ENCODE peak calls at places on chromosome 3, in eight cellular contexts. One of them, this sample, is unnamed. For H3K9me3, the result is how much of the 10 kb centered on the place peaks cover.

GRCh38 chr3:110069641-110070538 is 732.5 kb upstream of the DPPA4 start:
- DNase-seq in mammary epithelial cell: peak
- DNase-seq in AG04450: peak
- DNase-seq in iPS DF 6.9: no peak
- DNase-seq in heart left ventricle: no peak
- DNase-seq in MM.1S: peak
- DNase-seq in PC-9: no peak
- DNase-seq in naive thymus-derived CD4-positive, alpha-beta T cell: no peak
- DNase-seq in this sample: no peak

GRCh38 chr3:129001817-129002572 is 891 bp downstream of the EFCC1 start:
- DNase-seq in mammary epithelial cell: no peak
- DNase-seq in AG04450: no peak
- DNase-seq in iPS DF 6.9: no peak
- DNase-seq in heart left ventricle: no peak
- DNase-seq in MM.1S: no peak
- DNase-seq in PC-9: no peak
- DNase-seq in naive thymus-derived CD4-positive, alpha-beta T cell: peak
- DNase-seq in this sample: no peak

GRCh38 chr3:54954516-54954915 is 26.7 kb upstream of the LRTM1 start:
- DNase-seq in mammary epithelial cell: no peak
- DNase-seq in AG04450: no peak
- DNase-seq in iPS DF 6.9: peak
- DNase-seq in heart left ventricle: no peak
- DNase-seq in MM.1S: no peak
- DNase-seq in PC-9: peak
- DNase-seq in naive thymus-derived CD4-positive, alpha-beta T cell: no peak
- DNase-seq in this sample: no peak

GRCh38 chr3:143313598-143314188 is 194.1 kb downstream of the CHST2 start:
- DNase-seq in mammary epithelial cell: no peak
- DNase-seq in AG04450: no peak
- DNase-seq in iPS DF 6.9: no peak
- DNase-seq in heart left ventricle: no peak
- DNase-seq in MM.1S: no peak
- DNase-seq in PC-9: no peak
- DNase-seq in naive thymus-derived CD4-positive, alpha-beta T cell: no peak
- DNase-seq in this sample: no peak

GRCh38 chr3:9747267-9747666 is 2.5 kb upstream of the OGG1 start:
- DNase-seq in mammary epithelial cell: no peak
- DNase-seq in AG04450: no peak
- DNase-seq in iPS DF 6.9: no peak
- DNase-seq in heart left ventricle: no peak
- DNase-seq in MM.1S: no peak
- DNase-seq in PC-9: no peak
- DNase-seq in naive thymus-derived CD4-positive, alpha-beta T cell: no peak
- DNase-seq in this sample: no peak

GRCh38 chr3:151003024-151003771 is 30.7 kb upstream of the CLRN1 start:
- DNase-seq in mammary epithelial cell: peak
- DNase-seq in AG04450: no peak
- DNase-seq in iPS DF 6.9: no peak
- DNase-seq in heart left ventricle: no peak
- DNase-seq in MM.1S: no peak
- DNase-seq in PC-9: no peak
- DNase-seq in naive thymus-derived CD4-positive, alpha-beta T cell: no peak
- DNase-seq in this sample: peak

GRCh38 chr3:97613139-97613538 is 151.4 kb upstream of the ARL6 start:
- DNase-seq in mammary epithelial cell: no peak
- DNase-seq in AG04450: no peak
- DNase-seq in iPS DF 6.9: no peak
- DNase-seq in heart left ventricle: no peak
- DNase-seq in MM.1S: no peak
- DNase-seq in PC-9: no peak
- DNase-seq in naive thymus-derived CD4-positive, alpha-beta T cell: no peak
- DNase-seq in this sample: no peak

GRCh38 chr3:44058022-44058867 is 183.4 kb upstream of the TOPAZ1 start:
- DNase-seq in mammary epithelial cell: peak
- DNase-seq in AG04450: no peak
- DNase-seq in iPS DF 6.9: no peak
- DNase-seq in heart left ventricle: no peak
- DNase-seq in MM.1S: peak
- DNase-seq in PC-9: no peak
- DNase-seq in naive thymus-derived CD4-positive, alpha-beta T cell: peak
- DNase-seq in this sample: no peak

GRCh38 chr3:16665282-16665741 is 60.1 kb upstream of the DAZL start:
- DNase-seq in mammary epithelial cell: no peak
- DNase-seq in AG04450: no peak
- DNase-seq in iPS DF 6.9: no peak
- DNase-seq in heart left ventricle: no peak
- DNase-seq in MM.1S: no peak
- DNase-seq in PC-9: peak
- DNase-seq in naive thymus-derived CD4-positive, alpha-beta T cell: no peak
- DNase-seq in this sample: no peak

GRCh38 chr3:81339040-81339845 is 422.2 kb downstream of the GBE1 start:
- DNase-seq in mammary epithelial cell: peak
- DNase-seq in AG04450: no peak
- DNase-seq in iPS DF 6.9: no peak
- DNase-seq in heart left ventricle: no peak
- DNase-seq in MM.1S: peak
- DNase-seq in PC-9: peak
- DNase-seq in naive thymus-derived CD4-positive, alpha-beta T cell: no peak
- DNase-seq in this sample: peak

GRCh38 chr3:64150527-64151238 is 74.6 kb downstream of the PRICKLE2 start:
- DNase-seq in mammary epithelial cell: no peak
- DNase-seq in AG04450: peak
- DNase-seq in iPS DF 6.9: no peak
- DNase-seq in heart left ventricle: peak
- DNase-seq in MM.1S: no peak
- DNase-seq in PC-9: no peak
- DNase-seq in naive thymus-derived CD4-positive, alpha-beta T cell: no peak
- DNase-seq in this sample: no peak

GRCh38 chr3:16728762-16729745 is 123.8 kb upstream of the DAZL start:
- DNase-seq in mammary epithelial cell: peak
- DNase-seq in AG04450: peak
- DNase-seq in iPS DF 6.9: no peak
- DNase-seq in heart left ventricle: no peak
- DNase-seq in MM.1S: no peak
- DNase-seq in PC-9: peak
- DNase-seq in naive thymus-derived CD4-positive, alpha-beta T cell: no peak
- DNase-seq in this sample: no peak

GRCh38 chr3:170622369-170623159 is 36.7 kb upstream of the SLC7A14 start:
- DNase-seq in mammary epithelial cell: no peak
- DNase-seq in AG04450: peak
- DNase-seq in iPS DF 6.9: no peak
- DNase-seq in heart left ventricle: peak
- DNase-seq in MM.1S: no peak
- DNase-seq in PC-9: no peak
- DNase-seq in naive thymus-derived CD4-positive, alpha-beta T cell: no peak
- DNase-seq in this sample: no peak

GRCh38 chr3:16916840-16917239 is 32.1 kb downstream of the PLCL2 start:
- DNase-seq in mammary epithelial cell: no peak
- DNase-seq in AG04450: no peak
- DNase-seq in iPS DF 6.9: no peak
- DNase-seq in heart left ventricle: peak
- DNase-seq in MM.1S: no peak
- DNase-seq in PC-9: no peak
- DNase-seq in naive thymus-derived CD4-positive, alpha-beta T cell: no peak
- DNase-seq in this sample: no peak

GRCh38 chr3:138043266-138044029 is 33.5 kb downstream of the CLDN18 start:
- DNase-seq in mammary epithelial cell: peak
- DNase-seq in AG04450: peak
- DNase-seq in iPS DF 6.9: no peak
- DNase-seq in heart left ventricle: no peak
- DNase-seq in MM.1S: no peak
- DNase-seq in PC-9: no peak
- DNase-seq in naive thymus-derived CD4-positive, alpha-beta T cell: no peak
- DNase-seq in this sample: no peak

GRCh38 chr3:82163907-82164520 is 402.6 kb upstream of the GBE1 start:
- DNase-seq in mammary epithelial cell: no peak
- DNase-seq in AG04450: no peak
- DNase-seq in iPS DF 6.9: no peak
- DNase-seq in heart left ventricle: no peak
- DNase-seq in MM.1S: peak
- DNase-seq in PC-9: no peak
- DNase-seq in naive thymus-derived CD4-positive, alpha-beta T cell: no peak
- DNase-seq in this sample: no peak

DNA sequence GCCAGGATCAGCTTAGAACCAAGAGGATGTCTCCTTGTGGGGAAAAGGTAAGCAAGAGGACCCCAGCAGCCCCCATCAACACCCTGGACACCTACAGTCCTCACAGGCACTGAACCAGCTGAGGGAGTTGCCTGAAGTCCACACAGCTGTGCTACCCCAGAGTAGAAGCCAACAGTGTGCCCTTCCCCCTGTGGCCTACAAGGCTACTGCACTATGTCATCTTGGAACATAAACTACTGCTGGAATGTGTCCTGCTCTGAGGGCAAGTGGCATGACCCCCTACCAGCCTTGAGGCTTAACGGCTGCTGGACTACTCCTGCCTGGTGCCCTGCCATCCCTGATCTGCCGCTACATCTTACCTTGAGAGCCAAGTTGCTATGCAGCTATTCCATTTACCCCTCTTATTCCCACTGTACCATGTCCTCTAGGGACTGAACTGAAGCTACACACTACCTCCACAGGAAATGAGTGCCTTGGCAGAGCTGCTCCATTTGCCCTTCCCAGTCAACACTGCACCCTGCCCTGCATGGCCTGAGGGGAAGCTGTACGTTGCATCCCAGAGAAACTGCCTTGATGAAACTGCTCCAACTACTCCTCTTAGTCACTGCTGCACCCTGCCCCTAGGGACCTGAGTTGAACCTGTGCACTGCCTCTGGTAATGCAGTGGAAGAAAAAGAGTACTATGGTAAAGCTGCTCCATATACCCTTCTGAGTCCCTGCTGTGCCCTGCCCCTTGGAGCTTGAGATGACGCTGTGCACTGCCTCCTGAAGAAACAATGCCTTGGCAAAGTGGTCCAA is 40.2 kb upstream of the ATP13A5 start:
- DNase-seq in mammary epithelial cell: no peak
- DNase-seq in AG04450: no peak
- DNase-seq in iPS DF 6.9: no peak
- DNase-seq in heart left ventricle: no peak
- DNase-seq in MM.1S: no peak
- DNase-seq in PC-9: no peak
- DNase-seq in naive thymus-derived CD4-positive, alpha-beta T cell: no peak
- DNase-seq in this sample: no peak
- H3K9me3 ChIP-seq in mammary epithelial cell: under half
- H3K9me3 ChIP-seq in AG04450: under half
- H3K9me3 ChIP-seq in iPS DF 6.9: under half
- H3K9me3 ChIP-seq in heart left ventricle: under half
- H3K9me3 ChIP-seq in MM.1S: under half
- H3K9me3 ChIP-seq in PC-9: under half
- H3K9me3 ChIP-seq in naive thymus-derived CD4-positive, alpha-beta T cell: under half
- H3K9me3 ChIP-seq in this sample: under half

DNA sequence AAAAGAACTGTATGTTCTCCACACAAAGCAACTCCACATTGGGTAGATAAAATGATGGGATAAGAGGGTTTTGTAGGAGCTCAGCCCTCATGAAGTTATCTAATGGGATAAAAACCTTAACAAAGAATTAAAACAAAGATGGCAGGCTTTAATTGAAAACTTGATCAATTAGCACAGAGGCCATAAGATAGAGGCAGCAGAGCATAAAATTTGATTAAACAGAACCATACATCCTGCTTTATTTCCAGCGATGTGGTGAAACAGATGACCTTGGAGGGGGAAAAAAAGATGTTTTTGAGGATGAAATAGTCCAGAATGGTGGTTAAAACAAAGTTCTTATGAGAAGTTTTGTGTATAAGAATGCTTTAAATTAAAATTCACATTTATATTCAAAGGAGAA is 130.9 kb upstream of the ALCAM start:
- DNase-seq in mammary epithelial cell: no peak
- DNase-seq in AG04450: no peak
- DNase-seq in iPS DF 6.9: no peak
- DNase-seq in heart left ventricle: no peak
- DNase-seq in MM.1S: no peak
- DNase-seq in PC-9: no peak
- DNase-seq in naive thymus-derived CD4-positive, alpha-beta T cell: no peak
- DNase-seq in this sample: no peak
- H3K9me3 ChIP-seq in mammary epithelial cell: under half
- H3K9me3 ChIP-seq in AG04450: under half
- H3K9me3 ChIP-seq in iPS DF 6.9: under half
- H3K9me3 ChIP-seq in heart left ventricle: under half
- H3K9me3 ChIP-seq in MM.1S: under half
- H3K9me3 ChIP-seq in PC-9: under half
- H3K9me3 ChIP-seq in naive thymus-derived CD4-positive, alpha-beta T cell: under half
- H3K9me3 ChIP-seq in this sample: under half

GRCh38 chr3:58835075-58835474 is 168.5 kb upstream of the FAM3D start:
- DNase-seq in mammary epithelial cell: peak
- DNase-seq in AG04450: no peak
- DNase-seq in iPS DF 6.9: no peak
- DNase-seq in heart left ventricle: no peak
- DNase-seq in MM.1S: no peak
- DNase-seq in PC-9: no peak
- DNase-seq in naive thymus-derived CD4-positive, alpha-beta T cell: no peak
- DNase-seq in this sample: no peak

GRCh38 chr3:58839964-58840363 is 173.4 kb upstream of the FAM3D start:
- DNase-seq in mammary epithelial cell: no peak
- DNase-seq in AG04450: no peak
- DNase-seq in iPS DF 6.9: no peak
- DNase-seq in heart left ventricle: no peak
- DNase-seq in MM.1S: no peak
- DNase-seq in PC-9: no peak
- DNase-seq in naive thymus-derived CD4-positive, alpha-beta T cell: no peak
- DNase-seq in this sample: no peak

GRCh38 chr3:58837141-58837862 is 170.7 kb upstream of the FAM3D start:
- DNase-seq in mammary epithelial cell: no peak
- DNase-seq in AG04450: no peak
- DNase-seq in iPS DF 6.9: no peak
- DNase-seq in heart left ventricle: no peak
- DNase-seq in MM.1S: no peak
- DNase-seq in PC-9: no peak
- DNase-seq in naive thymus-derived CD4-positive, alpha-beta T cell: no peak
- DNase-seq in this sample: no peak

GRCh38 chr3:58837863-58838255 is 171.3 kb upstream of the FAM3D start:
- DNase-seq in mammary epithelial cell: peak
- DNase-seq in AG04450: no peak
- DNase-seq in iPS DF 6.9: no peak
- DNase-seq in heart left ventricle: no peak
- DNase-seq in MM.1S: no peak
- DNase-seq in PC-9: no peak
- DNase-seq in naive thymus-derived CD4-positive, alpha-beta T cell: no peak
- DNase-seq in this sample: no peak

DNA sequence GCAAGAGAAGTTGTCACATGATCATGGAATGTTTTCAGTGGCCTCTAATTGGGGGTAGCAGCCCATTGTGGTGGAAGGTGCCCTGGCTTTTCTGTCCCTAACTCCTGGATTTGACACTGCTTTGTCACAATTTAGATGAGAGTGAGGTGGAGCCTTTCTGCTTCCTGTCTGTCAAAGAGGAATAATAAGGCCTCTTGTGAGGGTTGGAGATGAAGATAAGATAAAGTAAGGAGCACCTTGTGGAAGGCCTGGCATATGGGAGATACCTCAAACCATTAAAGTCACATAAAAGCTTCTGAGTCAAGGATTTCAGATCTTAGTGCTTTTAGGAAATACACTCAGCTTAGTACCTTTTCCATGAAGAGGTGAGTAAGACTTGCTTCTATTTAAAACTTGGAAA is 172.6 kb upstream of the FAM3D start:
- DNase-seq in mammary epithelial cell: no peak
- DNase-seq in AG04450: no peak
- DNase-seq in iPS DF 6.9: no peak
- DNase-seq in heart left ventricle: no peak
- DNase-seq in MM.1S: no peak
- DNase-seq in PC-9: no peak
- DNase-seq in naive thymus-derived CD4-positive, alpha-beta T cell: no peak
- DNase-seq in this sample: no peak
- H3K9me3 ChIP-seq in mammary epithelial cell: under half
- H3K9me3 ChIP-seq in AG04450: under half
- H3K9me3 ChIP-seq in iPS DF 6.9: under half
- H3K9me3 ChIP-seq in heart left ventricle: under half
- H3K9me3 ChIP-seq in MM.1S: under half
- H3K9me3 ChIP-seq in PC-9: under half
- H3K9me3 ChIP-seq in naive thymus-derived CD4-positive, alpha-beta T cell: under half
- H3K9me3 ChIP-seq in this sample: under half

GRCh38 chr3:25775936-25776335 is 7.3 kb downstream of the NGLY1 start:
- DNase-seq in mammary epithelial cell: no peak
- DNase-seq in AG04450: no peak
- DNase-seq in iPS DF 6.9: no peak
- DNase-seq in heart left ventricle: no peak
- DNase-seq in MM.1S: no peak
- DNase-seq in PC-9: no peak
- DNase-seq in naive thymus-derived CD4-positive, alpha-beta T cell: no peak
- DNase-seq in this sample: no peak
- H3K9me3 ChIP-seq in mammary epithelial cell: under half
- H3K9me3 ChIP-seq in AG04450: under half
- H3K9me3 ChIP-seq in iPS DF 6.9: under half
- H3K9me3 ChIP-seq in heart left ventricle: under half
- H3K9me3 ChIP-seq in MM.1S: under half
- H3K9me3 ChIP-seq in PC-9: under half
- H3K9me3 ChIP-seq in naive thymus-derived CD4-positive, alpha-beta T cell: under half
- H3K9me3 ChIP-seq in this sample: under half

This sample was measured in Panc1.